ENCODE peak calls at places on chromosomes 3 and 15, in ten cellular contexts. One of them, this sample, is unnamed.

GRCh38 chr15:72534522-72534921 is 60.4 kb downstream of the ARIH1 start:
- DNase-seq in left lung: no peak
- DNase-seq in Caco-2: no peak
- DNase-seq in GM12878: no peak
- DNase-seq in IMR-90: no peak
- DNase-seq in MM.1S: no peak
- DNase-seq in left ventricle myocardium inferior: no peak
- DNase-seq in endothelial cell: no peak
- DNase-seq in kidney: no peak
- DNase-seq in heart left ventricle: no peak
- DNase-seq in this sample: no peak

GRCh38 chr3:71055602-71056001 is 527.9 kb downstream of the FOXP1 start:
- DNase-seq in kidney: no peak
- DNase-seq in GM12878: no peak
- DNase-seq in IMR-90: peak; percentile 85
- DNase-seq in Caco-2: no peak
- DNase-seq in left lung: no peak
- DNase-seq in MM.1S: no peak
- DNase-seq in left ventricle myocardium inferior: no peak
- DNase-seq in endothelial cell: no peak
- DNase-seq in heart left ventricle: no peak
- DNase-seq in this sample: no peak

GRCh38 chr15:40142428-40142827 is 18.4 kb upstream of the BUB1B start:
- DNase-seq in GM12878: no peak
- DNase-seq in endothelial cell: no peak
- DNase-seq in left ventricle myocardium inferior: no peak
- DNase-seq in left lung: no peak
- DNase-seq in heart left ventricle: no peak
- DNase-seq in IMR-90: no peak
- DNase-seq in Caco-2: no peak
- DNase-seq in kidney: no peak
- DNase-seq in MM.1S: no peak
- DNase-seq in this sample: no peak

GRCh38 chr3:19885468-19885867 is 48.5 kb downstream of the EFHB start:
- DNase-seq in left lung: no peak
- DNase-seq in left ventricle myocardium inferior: no peak
- DNase-seq in kidney: no peak
- DNase-seq in heart left ventricle: no peak
- DNase-seq in endothelial cell: peak; percentile 5
- DNase-seq in Caco-2: no peak
- DNase-seq in IMR-90: peak; percentile 41
- DNase-seq in GM12878: no peak
- DNase-seq in MM.1S: peak; percentile 43
- DNase-seq in this sample: peak; percentile 4

GRCh38 chr15:34796847-34797246 is 1.5 kb upstream of the ACTC1 start:
- DNase-seq in endothelial cell: no peak
- DNase-seq in left ventricle myocardium inferior: no peak
- DNase-seq in left lung: no peak
- DNase-seq in heart left ventricle: peak; percentile 44
- DNase-seq in IMR-90: no peak
- DNase-seq in MM.1S: no peak
- DNase-seq in GM12878: no peak
- DNase-seq in kidney: no peak
- DNase-seq in Caco-2: no peak
- DNase-seq in this sample: no peak

GRCh38 chr15:41774873-41775417 is 661 bp downstream of the MAPKBP1 start:
- DNase-seq in heart left ventricle: no peak
- DNase-seq in endothelial cell: no peak
- DNase-seq in GM12878: no peak
- DNase-seq in kidney: no peak
- DNase-seq in MM.1S: no peak
- DNase-seq in IMR-90: no peak
- DNase-seq in Caco-2: no peak
- DNase-seq in left lung: no peak
- DNase-seq in left ventricle myocardium inferior: no peak
- DNase-seq in this sample: no peak

GRCh38 chr3:132513057-132513456 is 84.0 kb upstream of the ACKR4 start:
- DNase-seq in GM12878: no peak
- DNase-seq in IMR-90: no peak
- DNase-seq in left lung: no peak
- DNase-seq in left ventricle myocardium inferior: no peak
- DNase-seq in kidney: no peak
- DNase-seq in endothelial cell: no peak
- DNase-seq in MM.1S: no peak
- DNase-seq in Caco-2: no peak
- DNase-seq in heart left ventricle: no peak
- DNase-seq in this sample: no peak

GRCh38 chr3:139797724-139798343 is 120.1 kb upstream of the NMNAT3 start:
- DNase-seq in MM.1S: peak; percentile 23
- DNase-seq in endothelial cell: peak; percentile 62
- DNase-seq in kidney: no peak
- DNase-seq in left ventricle myocardium inferior: no peak
- DNase-seq in IMR-90: peak; percentile 6
- DNase-seq in GM12878: no peak
- DNase-seq in left lung: no peak
- DNase-seq in heart left ventricle: peak; percentile 31
- DNase-seq in Caco-2: no peak
- DNase-seq in this sample: peak; percentile 84

GRCh38 chr3:49006591-49007067 is 562 bp upstream of the WDR6 start:
- DNase-seq in left lung: peak; percentile 52
- DNase-seq in heart left ventricle: peak; percentile 39
- DNase-seq in IMR-90: peak; percentile 63
- DNase-seq in left ventricle myocardium inferior: peak; percentile 50
- DNase-seq in endothelial cell: no peak
- DNase-seq in MM.1S: no peak
- DNase-seq in Caco-2: no peak
- DNase-seq in GM12878: no peak
- DNase-seq in kidney: peak; percentile 89
- DNase-seq in this sample: no peak

GRCh38 chr3:195526492-195526891 is 16.6 kb downstream of the PPP1R2 start:
- DNase-seq in MM.1S: no peak
- DNase-seq in GM12878: no peak
- DNase-seq in heart left ventricle: no peak
- DNase-seq in left lung: no peak
- DNase-seq in left ventricle myocardium inferior: no peak
- DNase-seq in Caco-2: no peak
- DNase-seq in IMR-90: no peak
- DNase-seq in kidney: no peak
- DNase-seq in endothelial cell: no peak
- DNase-seq in this sample: no peak

GRCh38 chr15:41926184-41927056 is 32.6 kb upstream of the SPTBN5 start:
- DNase-seq in IMR-90: no peak
- DNase-seq in heart left ventricle: no peak
- DNase-seq in MM.1S: no peak
- DNase-seq in left lung: no peak
- DNase-seq in Caco-2: no peak
- DNase-seq in endothelial cell: peak; percentile 28
- DNase-seq in GM12878: no peak
- DNase-seq in left ventricle myocardium inferior: no peak
- DNase-seq in kidney: no peak
- DNase-seq in this sample: no peak

GRCh38 chr15:65512807-65513416 is 4.6 kb downstream of the DPP8 start:
- DNase-seq in Caco-2: no peak
- DNase-seq in heart left ventricle: peak; percentile 76
- DNase-seq in left lung: no peak
- DNase-seq in left ventricle myocardium inferior: peak; percentile 50
- DNase-seq in kidney: no peak
- DNase-seq in GM12878: no peak
- DNase-seq in IMR-90: no peak
- DNase-seq in endothelial cell: no peak
- DNase-seq in MM.1S: no peak
- DNase-seq in this sample: no peak

GRCh38 chr3:193930247-193930646 is 205.7 kb upstream of the HES1 start:
- DNase-seq in left lung: no peak
- DNase-seq in kidney: no peak
- DNase-seq in endothelial cell: no peak
- DNase-seq in Caco-2: no peak
- DNase-seq in heart left ventricle: no peak
- DNase-seq in MM.1S: no peak
- DNase-seq in IMR-90: no peak
- DNase-seq in GM12878: no peak
- DNase-seq in left ventricle myocardium inferior: no peak
- DNase-seq in this sample: no peak

GRCh38 chr3:129112308-129113052 is 9.1 kb downstream of the RAB43 start:
- DNase-seq in endothelial cell: no peak
- DNase-seq in IMR-90: peak; percentile 35
- DNase-seq in left lung: no peak
- DNase-seq in kidney: no peak
- DNase-seq in MM.1S: no peak
- DNase-seq in Caco-2: no peak
- DNase-seq in heart left ventricle: no peak
- DNase-seq in GM12878: no peak
- DNase-seq in left ventricle myocardium inferior: no peak
- DNase-seq in this sample: no peak

GRCh38 chr15:35301088-35301487 is 216.0 kb upstream of the NANOGP8 start:
- DNase-seq in MM.1S: no peak
- DNase-seq in endothelial cell: no peak
- DNase-seq in left lung: no peak
- DNase-seq in Caco-2: no peak
- DNase-seq in left ventricle myocardium inferior: no peak
- DNase-seq in GM12878: no peak
- DNase-seq in kidney: no peak
- DNase-seq in heart left ventricle: no peak
- DNase-seq in IMR-90: no peak
- DNase-seq in this sample: no peak

GRCh38 chr3:104868291-104868690 is 498.4 kb upstream of the ALCAM start:
- DNase-seq in left ventricle myocardium inferior: no peak
- DNase-seq in kidney: no peak
- DNase-seq in Caco-2: no peak
- DNase-seq in left lung: no peak
- DNase-seq in endothelial cell: no peak
- DNase-seq in MM.1S: no peak
- DNase-seq in GM12878: no peak
- DNase-seq in IMR-90: no peak
- DNase-seq in heart left ventricle: no peak
- DNase-seq in this sample: no peak

GRCh38 chr3:100089802-100090668 is 24.3 kb downstream of the FILIP1L start:
- DNase-seq in IMR-90: peak; percentile 69
- DNase-seq in GM12878: no peak
- DNase-seq in Caco-2: peak; percentile 57
- DNase-seq in left lung: no peak
- DNase-seq in heart left ventricle: no peak
- DNase-seq in left ventricle myocardium inferior: no peak
- DNase-seq in endothelial cell: peak; percentile 16
- DNase-seq in kidney: no peak
- DNase-seq in MM.1S: no peak
- DNase-seq in this sample: no peak

GRCh38 chr3:157347577-157348303 is 88.9 kb upstream of the PTX3 start:
- DNase-seq in IMR-90: no peak
- DNase-seq in MM.1S: no peak
- DNase-seq in Caco-2: no peak
- DNase-seq in left lung: no peak
- DNase-seq in GM12878: no peak
- DNase-seq in heart left ventricle: no peak
- DNase-seq in kidney: no peak
- DNase-seq in left ventricle myocardium inferior: no peak
- DNase-seq in endothelial cell: peak; percentile 11
- DNase-seq in this sample: peak; percentile 23
- TF ChIP-seq CTCF in IMR-90: no peak
- TF ChIP-seq CTCF in MM.1S: peak; percentile 37
- TF ChIP-seq CTCF in Caco-2: no peak
- TF ChIP-seq CTCF in left lung: no peak
- TF ChIP-seq CTCF in GM12878: no peak
- TF ChIP-seq CTCF in heart left ventricle: no peak
- TF ChIP-seq CTCF in kidney: no peak
- TF ChIP-seq CTCF in left ventricle myocardium inferior: no peak
- TF ChIP-seq CTCF in endothelial cell: peak; percentile 45
- TF ChIP-seq CTCF in this sample: peak; percentile 31

GRCh38 chr3:167872941-167873340 is 137.4 kb downstream of the SERPINI1 start:
- DNase-seq in endothelial cell: no peak
- DNase-seq in Caco-2: no peak
- DNase-seq in kidney: no peak
- DNase-seq in left lung: no peak
- DNase-seq in IMR-90: no peak
- DNase-seq in left ventricle myocardium inferior: no peak
- DNase-seq in MM.1S: no peak
- DNase-seq in heart left ventricle: no peak
- DNase-seq in GM12878: no peak
- DNase-seq in this sample: no peak
- TF ChIP-seq CTCF in endothelial cell: peak; percentile 36
- TF ChIP-seq CTCF in Caco-2: no peak
- TF ChIP-seq CTCF in kidney: no peak
- TF ChIP-seq CTCF in left lung: no peak
- TF ChIP-seq CTCF in IMR-90: peak; percentile 19
- TF ChIP-seq CTCF in left ventricle myocardium inferior: peak; percentile 14
- TF ChIP-seq CTCF in MM.1S: peak; percentile 45
- TF ChIP-seq CTCF in heart left ventricle: no peak
- TF ChIP-seq CTCF in GM12878: no peak
- TF ChIP-seq CTCF in this sample: no peak

DNA sequence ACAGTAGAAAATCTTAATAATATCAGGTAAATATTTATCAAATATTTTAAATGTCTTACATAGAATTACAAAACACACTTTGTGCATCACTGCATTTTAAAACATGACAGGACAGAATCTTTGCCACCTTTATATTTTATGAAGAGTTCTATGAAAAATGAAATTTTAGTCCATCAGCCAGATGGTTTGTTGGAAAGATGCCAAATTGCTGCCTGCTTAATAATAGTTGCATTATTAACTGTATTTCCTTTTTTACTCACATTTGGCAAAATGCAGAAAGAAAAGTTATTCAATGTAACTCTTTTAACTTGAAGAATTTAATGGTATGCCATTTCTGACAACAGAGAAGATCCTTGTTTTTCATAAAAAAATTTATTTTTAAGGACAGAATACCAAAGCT is 1271.6 kb downstream of the NSUN3 start:
- DNase-seq in MM.1S: no peak
- DNase-seq in left lung: no peak
- DNase-seq in endothelial cell: no peak
- DNase-seq in kidney: no peak
- DNase-seq in heart left ventricle: no peak
- DNase-seq in left ventricle myocardium inferior: no peak
- DNase-seq in GM12878: no peak
- DNase-seq in Caco-2: no peak
- DNase-seq in IMR-90: no peak
- DNase-seq in this sample: no peak
- TF ChIP-seq CTCF in MM.1S: no peak
- TF ChIP-seq CTCF in left lung: no peak
- TF ChIP-seq CTCF in endothelial cell: no peak
- TF ChIP-seq CTCF in kidney: no peak
- TF ChIP-seq CTCF in heart left ventricle: no peak
- TF ChIP-seq CTCF in left ventricle myocardium inferior: no peak
- TF ChIP-seq CTCF in GM12878: no peak
- TF ChIP-seq CTCF in Caco-2: no peak
- TF ChIP-seq CTCF in IMR-90: no peak
- TF ChIP-seq CTCF in this sample: no peak

DNA sequence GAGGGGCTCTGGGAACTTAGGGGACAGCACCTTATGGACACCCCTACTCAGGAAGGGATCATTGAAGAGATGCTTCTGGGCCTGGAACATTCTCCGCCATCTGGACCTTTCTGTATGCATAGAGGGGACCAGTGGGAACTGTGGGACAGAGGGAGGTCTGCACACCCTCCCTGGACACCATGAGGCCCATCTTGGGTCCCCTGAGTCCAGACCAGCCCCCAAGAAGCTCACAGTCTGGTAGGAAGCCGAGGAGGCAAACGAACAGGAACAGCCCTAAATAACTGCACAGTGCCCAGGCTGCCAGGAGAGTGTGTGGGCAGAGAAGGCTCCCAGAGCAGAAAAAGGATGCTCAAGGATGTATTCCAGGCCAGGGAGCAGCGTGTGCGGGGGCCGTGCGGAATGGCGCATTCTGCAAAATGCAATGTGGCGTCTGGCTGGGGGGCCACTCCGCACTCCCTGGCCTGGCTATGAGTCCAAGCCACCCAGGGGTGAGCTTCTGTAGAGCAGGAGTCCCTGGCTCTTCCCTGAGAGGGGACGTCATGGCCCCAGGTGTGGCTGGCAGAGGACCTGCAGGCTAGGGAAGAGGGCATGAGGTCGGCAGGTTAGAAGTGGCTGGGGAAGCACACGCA is 24.5 kb upstream of the KLF13 start:
- DNase-seq in kidney: no peak
- DNase-seq in heart left ventricle: peak; percentile 12
- DNase-seq in IMR-90: no peak
- DNase-seq in endothelial cell: no peak
- DNase-seq in GM12878: no peak
- DNase-seq in left ventricle myocardium inferior: no peak
- DNase-seq in left lung: no peak
- DNase-seq in Caco-2: no peak
- DNase-seq in MM.1S: no peak
- DNase-seq in this sample: no peak
- TF ChIP-seq CTCF in kidney: no peak
- TF ChIP-seq CTCF in heart left ventricle: no peak
- TF ChIP-seq CTCF in IMR-90: no peak
- TF ChIP-seq CTCF in endothelial cell: no peak
- TF ChIP-seq CTCF in GM12878: no peak
- TF ChIP-seq CTCF in left ventricle myocardium inferior: no peak
- TF ChIP-seq CTCF in left lung: no peak
- TF ChIP-seq CTCF in Caco-2: no peak
- TF ChIP-seq CTCF in MM.1S: no peak
- TF ChIP-seq CTCF in this sample: no peak